ENCODE peak calls at places on chromosomes 6 and 20, in nine cellular contexts. One of them, this sample, is unnamed.

GRCh38 chr20:47196091-47197081 is 160.1 kb downstream of the ZMYND8 start:
- DNase-seq in dorsolateral prefrontal cortex: peak; percentile 70
- DNase-seq in H9: peak; percentile 83
- DNase-seq in MM.1S: peak; percentile 77
- DNase-seq in GM12878: peak; percentile 19
- DNase-seq in Peyer's patch: peak; percentile 78
- DNase-seq in ovary: peak; percentile 81
- DNase-seq in A673: peak; percentile 83
- DNase-seq in endothelial cell of umbilical vein: peak; percentile 63
- DNase-seq in this sample: peak; percentile 73

GRCh38 chr6:1208876-1209275 is 103.0 kb upstream of the FOXQ1 start:
- DNase-seq in MM.1S: no peak
- DNase-seq in A673: no peak
- DNase-seq in ovary: no peak
- DNase-seq in Peyer's patch: no peak
- DNase-seq in H9: no peak
- DNase-seq in GM12878: no peak
- DNase-seq in endothelial cell of umbilical vein: no peak
- DNase-seq in dorsolateral prefrontal cortex: no peak
- DNase-seq in this sample: no peak

GRCh38 chr20:50617022-50617421 is 74.3 kb downstream of the RIPOR3 start:
- DNase-seq in ovary: no peak
- DNase-seq in A673: no peak
- DNase-seq in H9: no peak
- DNase-seq in dorsolateral prefrontal cortex: no peak
- DNase-seq in GM12878: no peak
- DNase-seq in Peyer's patch: no peak
- DNase-seq in MM.1S: no peak
- DNase-seq in endothelial cell of umbilical vein: no peak
- DNase-seq in this sample: no peak

GRCh38 chr6:16402501-16402900 is 164.1 kb downstream of the GMPR start:
- DNase-seq in ovary: peak; percentile 62
- DNase-seq in MM.1S: no peak
- DNase-seq in H9: no peak
- DNase-seq in A673: no peak
- DNase-seq in GM12878: no peak
- DNase-seq in dorsolateral prefrontal cortex: no peak
- DNase-seq in endothelial cell of umbilical vein: peak; percentile 26
- DNase-seq in Peyer's patch: no peak
- DNase-seq in this sample: no peak

GRCh38 chr6:3317741-3318211 is 59.0 kb downstream of the PSMG4 start:
- DNase-seq in H9: no peak
- DNase-seq in GM12878: no peak
- DNase-seq in Peyer's patch: no peak
- DNase-seq in ovary: no peak
- DNase-seq in MM.1S: no peak
- DNase-seq in endothelial cell of umbilical vein: no peak
- DNase-seq in A673: no peak
- DNase-seq in dorsolateral prefrontal cortex: no peak
- DNase-seq in this sample: no peak

GRCh38 chr6:81487489-81487888 is 265.0 kb downstream of the TENT5A start:
- DNase-seq in GM12878: no peak
- DNase-seq in MM.1S: no peak
- DNase-seq in endothelial cell of umbilical vein: peak; percentile 31
- DNase-seq in ovary: peak; percentile 43
- DNase-seq in Peyer's patch: no peak
- DNase-seq in A673: no peak
- DNase-seq in dorsolateral prefrontal cortex: peak; percentile 88
- DNase-seq in H9: no peak
- DNase-seq in this sample: no peak

GRCh38 chr6:39301606-39302005 is 12.6 kb downstream of the KCNK17 start:
- DNase-seq in dorsolateral prefrontal cortex: no peak
- DNase-seq in MM.1S: no peak
- DNase-seq in endothelial cell of umbilical vein: no peak
- DNase-seq in A673: peak; percentile 12
- DNase-seq in H9: peak; percentile 88
- DNase-seq in GM12878: no peak
- DNase-seq in ovary: no peak
- DNase-seq in Peyer's patch: no peak
- DNase-seq in this sample: no peak

GRCh38 chr6:47349931-47350330 is 40.2 kb upstream of the TNFRSF21 start:
- DNase-seq in H9: no peak
- DNase-seq in MM.1S: no peak
- DNase-seq in ovary: no peak
- DNase-seq in GM12878: no peak
- DNase-seq in A673: no peak
- DNase-seq in Peyer's patch: no peak
- DNase-seq in endothelial cell of umbilical vein: no peak
- DNase-seq in dorsolateral prefrontal cortex: no peak
- DNase-seq in this sample: no peak

GRCh38 chr20:8082025-8082424 is 50.0 kb upstream of the PLCB1 start:
- DNase-seq in dorsolateral prefrontal cortex: no peak
- DNase-seq in H9: peak; percentile 39
- DNase-seq in endothelial cell of umbilical vein: no peak
- DNase-seq in Peyer's patch: no peak
- DNase-seq in MM.1S: no peak
- DNase-seq in A673: peak; percentile 21
- DNase-seq in GM12878: no peak
- DNase-seq in ovary: no peak
- DNase-seq in this sample: no peak

GRCh38 chr6:170091639-170092579 is 199.0 kb downstream of the DLL1 start:
- DNase-seq in dorsolateral prefrontal cortex: peak; percentile 24
- DNase-seq in A673: no peak
- DNase-seq in Peyer's patch: peak; percentile 14
- DNase-seq in H9: no peak
- DNase-seq in ovary: peak; percentile 13
- DNase-seq in GM12878: no peak
- DNase-seq in MM.1S: no peak
- DNase-seq in endothelial cell of umbilical vein: no peak
- DNase-seq in this sample: peak; percentile 6

GRCh38 chr6:158567871-158568401 is 8.0 kb downstream of the TMEM181 start:
- DNase-seq in endothelial cell of umbilical vein: no peak
- DNase-seq in MM.1S: no peak
- DNase-seq in dorsolateral prefrontal cortex: no peak
- DNase-seq in ovary: no peak
- DNase-seq in H9: no peak
- DNase-seq in A673: no peak
- DNase-seq in GM12878: no peak
- DNase-seq in Peyer's patch: no peak
- DNase-seq in this sample: peak; percentile 38

GRCh38 chr6:73514746-73515110 is 6.1 kb downstream of the EEF1A1 start:
- DNase-seq in MM.1S: no peak
- DNase-seq in GM12878: no peak
- DNase-seq in ovary: no peak
- DNase-seq in dorsolateral prefrontal cortex: no peak
- DNase-seq in Peyer's patch: no peak
- DNase-seq in H9: peak; percentile 57
- DNase-seq in A673: no peak
- DNase-seq in endothelial cell of umbilical vein: peak; percentile 9
- DNase-seq in this sample: no peak

GRCh38 chr6:56868687-56869086 is 86.2 kb upstream of the BEND6 start:
- DNase-seq in Peyer's patch: no peak
- DNase-seq in GM12878: no peak
- DNase-seq in ovary: no peak
- DNase-seq in dorsolateral prefrontal cortex: no peak
- DNase-seq in endothelial cell of umbilical vein: peak; percentile 91
- DNase-seq in A673: no peak
- DNase-seq in MM.1S: no peak
- DNase-seq in H9: no peak
- DNase-seq in this sample: no peak

DNA sequence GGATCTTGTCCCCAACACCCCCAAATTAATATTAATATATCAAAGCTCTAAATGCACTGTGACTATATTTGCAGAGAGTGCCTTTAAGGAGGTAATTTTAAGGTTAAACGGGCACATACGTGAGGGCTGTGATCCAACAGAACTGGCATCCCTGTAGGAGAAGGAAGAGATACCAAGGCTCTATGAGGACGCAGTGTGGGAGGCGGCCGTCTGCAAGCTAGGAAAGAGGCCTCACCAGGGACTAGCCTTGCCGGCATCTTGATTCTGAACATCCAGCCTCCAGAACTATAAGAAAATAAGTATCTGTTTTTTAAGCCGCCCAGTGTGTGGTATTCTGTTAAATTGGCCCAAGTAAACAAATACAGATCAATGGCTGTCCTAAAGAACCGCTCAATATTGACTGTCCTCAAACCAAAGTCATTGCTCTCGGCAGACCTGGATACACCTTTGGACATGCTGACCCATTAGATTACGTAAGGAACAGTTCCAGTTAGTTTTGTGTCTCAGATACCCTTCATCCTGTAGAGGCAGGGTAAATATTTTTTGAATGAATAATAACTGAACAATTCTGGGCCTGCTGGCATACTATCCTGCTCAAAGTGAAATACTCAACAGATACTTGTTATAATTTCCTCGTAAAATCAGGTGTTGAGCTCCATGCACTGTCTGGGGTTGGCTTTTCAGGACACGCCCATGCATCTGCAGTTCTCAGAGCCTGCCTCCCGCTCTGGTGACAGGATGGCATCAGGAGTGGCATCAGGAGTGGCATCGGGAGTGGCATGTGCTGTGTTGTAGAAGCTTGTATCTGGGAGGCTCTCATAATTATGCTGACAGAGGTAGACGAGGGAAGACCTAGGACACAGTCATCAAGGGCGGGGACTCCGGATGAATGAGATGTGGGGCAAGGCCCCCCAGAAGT is 6.3 kb downstream of the PRR18 start:
- DNase-seq in A673: no peak
- DNase-seq in Peyer's patch: no peak
- DNase-seq in endothelial cell of umbilical vein: no peak
- DNase-seq in dorsolateral prefrontal cortex: no peak
- DNase-seq in MM.1S: no peak
- DNase-seq in H9: no peak
- DNase-seq in GM12878: no peak
- DNase-seq in ovary: no peak
- DNase-seq in this sample: no peak
- H3K27me3 ChIP-seq in A673: peaks cover 32% of the 10 kb centered on the region
- H3K27me3 ChIP-seq in Peyer's patch: peaks cover 4% of the 10 kb centered on the region
- H3K27me3 ChIP-seq in endothelial cell of umbilical vein: peaks cover 20% of the 10 kb centered on the region
- H3K27me3 ChIP-seq in dorsolateral prefrontal cortex: peaks cover 36% of the 10 kb centered on the region
- H3K27me3 ChIP-seq in MM.1S: no peaks in the 10 kb centered on the region
- H3K27me3 ChIP-seq in H9: peaks cover 9% of the 10 kb centered on the region
- H3K27me3 ChIP-seq in GM12878: no peaks in the 10 kb centered on the region
- H3K27me3 ChIP-seq in ovary: peaks cover under 1% of the 10 kb centered on the region
- H3K27me3 ChIP-seq in this sample: peaks cover 24% of the 10 kb centered on the region

GRCh38 chr6:71388846-71389543 is 100.4 kb downstream of the OGFRL1 start:
- DNase-seq in GM12878: no peak
- DNase-seq in MM.1S: no peak
- DNase-seq in ovary: no peak
- DNase-seq in Peyer's patch: no peak
- DNase-seq in endothelial cell of umbilical vein: no peak
- DNase-seq in dorsolateral prefrontal cortex: no peak
- DNase-seq in H9: no peak
- DNase-seq in A673: no peak
- DNase-seq in this sample: no peak

GRCh38 chr6:71391126-71391525 is 102.5 kb downstream of the OGFRL1 start:
- DNase-seq in A673: no peak
- DNase-seq in dorsolateral prefrontal cortex: no peak
- DNase-seq in MM.1S: no peak
- DNase-seq in endothelial cell of umbilical vein: no peak
- DNase-seq in H9: no peak
- DNase-seq in ovary: no peak
- DNase-seq in Peyer's patch: no peak
- DNase-seq in GM12878: no peak
- DNase-seq in this sample: no peak

GRCh38 chr6:71393471-71393870 is 104.9 kb downstream of the OGFRL1 start:
- DNase-seq in endothelial cell of umbilical vein: peak; percentile 85
- DNase-seq in ovary: no peak
- DNase-seq in Peyer's patch: no peak
- DNase-seq in A673: peak; percentile 35
- DNase-seq in H9: no peak
- DNase-seq in MM.1S: no peak
- DNase-seq in GM12878: no peak
- DNase-seq in dorsolateral prefrontal cortex: no peak
- DNase-seq in this sample: no peak

GRCh38 chr6:71394001-71394432 is 105.4 kb downstream of the OGFRL1 start:
- DNase-seq in dorsolateral prefrontal cortex: no peak
- DNase-seq in MM.1S: no peak
- DNase-seq in endothelial cell of umbilical vein: no peak
- DNase-seq in H9: no peak
- DNase-seq in A673: peak; percentile 37
- DNase-seq in Peyer's patch: no peak
- DNase-seq in ovary: no peak
- DNase-seq in GM12878: no peak
- DNase-seq in this sample: no peak

GRCh38 chr6:71392286-71392685 is 103.7 kb downstream of the OGFRL1 start:
- DNase-seq in ovary: no peak
- DNase-seq in GM12878: no peak
- DNase-seq in Peyer's patch: no peak
- DNase-seq in MM.1S: no peak
- DNase-seq in A673: no peak
- DNase-seq in dorsolateral prefrontal cortex: no peak
- DNase-seq in endothelial cell of umbilical vein: no peak
- DNase-seq in H9: no peak
- DNase-seq in this sample: no peak
- H3K27me3 ChIP-seq in ovary: no peaks in the 10 kb centered on the region
- H3K27me3 ChIP-seq in GM12878: no peaks in the 10 kb centered on the region
- H3K27me3 ChIP-seq in Peyer's patch: no peaks in the 10 kb centered on the region
- H3K27me3 ChIP-seq in MM.1S: no peaks in the 10 kb centered on the region
- H3K27me3 ChIP-seq in A673: no peaks in the 10 kb centered on the region
- H3K27me3 ChIP-seq in dorsolateral prefrontal cortex: no peaks in the 10 kb centered on the region
- H3K27me3 ChIP-seq in endothelial cell of umbilical vein: no peaks in the 10 kb centered on the region
- H3K27me3 ChIP-seq in H9: no peaks in the 10 kb centered on the region
- H3K27me3 ChIP-seq in this sample: no peaks in the 10 kb centered on the region

DNA sequence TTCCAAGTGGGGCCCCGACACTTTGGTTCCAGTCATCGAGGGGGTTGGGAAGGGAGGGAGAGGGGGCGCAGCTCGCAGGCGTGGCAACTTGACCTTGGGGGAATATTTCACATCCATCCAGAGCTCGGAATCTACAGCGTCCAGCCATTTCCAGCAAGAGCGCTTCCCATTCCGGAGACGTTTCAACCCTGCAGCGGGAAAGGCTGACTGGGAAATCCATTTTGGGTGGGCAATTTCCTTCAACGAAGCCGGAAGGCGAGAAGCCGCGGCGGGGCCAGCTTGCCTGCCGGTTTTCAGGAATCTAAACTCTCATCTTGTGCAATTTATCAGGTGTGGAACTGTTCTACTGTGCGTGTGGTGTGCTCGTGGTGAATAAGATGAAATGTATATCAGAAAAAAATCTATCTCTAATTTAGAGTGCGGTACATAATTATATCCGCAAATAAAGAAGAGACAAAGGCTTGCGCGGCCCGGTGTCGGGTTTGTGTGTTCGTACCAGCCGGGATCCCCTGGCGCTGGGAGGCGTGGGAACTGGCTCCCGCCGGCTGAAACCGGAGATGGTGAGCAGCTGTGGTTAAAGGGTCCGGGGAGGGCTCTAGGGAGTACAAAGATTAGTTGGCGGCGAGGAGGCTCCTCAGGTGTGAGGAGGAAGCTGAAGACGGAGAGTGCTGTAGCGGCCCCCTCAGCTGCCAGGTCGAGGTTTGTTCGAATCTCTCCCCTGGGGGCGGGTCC is 4.8 kb downstream of the SLC32A1 start:
- DNase-seq in endothelial cell of umbilical vein: no peak
- DNase-seq in dorsolateral prefrontal cortex: no peak
- DNase-seq in A673: no peak
- DNase-seq in ovary: no peak
- DNase-seq in H9: peak; percentile 87
- DNase-seq in Peyer's patch: no peak
- DNase-seq in GM12878: no peak
- DNase-seq in MM.1S: no peak
- DNase-seq in this sample: no peak
- H3K27me3 ChIP-seq in endothelial cell of umbilical vein: peaks cover 75% of the 10 kb centered on the region
- H3K27me3 ChIP-seq in dorsolateral prefrontal cortex: peaks cover 91% of the 10 kb centered on the region
- H3K27me3 ChIP-seq in A673: peaks cover 96% of the 10 kb centered on the region
- H3K27me3 ChIP-seq in ovary: no peaks in the 10 kb centered on the region
- H3K27me3 ChIP-seq in H9: peaks cover 62% of the 10 kb centered on the region
- H3K27me3 ChIP-seq in Peyer's patch: no peaks in the 10 kb centered on the region
- H3K27me3 ChIP-seq in GM12878: peaks cover 40% of the 10 kb centered on the region
- H3K27me3 ChIP-seq in MM.1S: peaks cover 60% of the 10 kb centered on the region
- H3K27me3 ChIP-seq in this sample: peaks cover 97% of the 10 kb centered on the region

GRCh38 chr20:20366551-20366895 is 1.4 kb upstream of the INSM1 start:
- DNase-seq in ovary: no peak
- DNase-seq in H9: no peak
- DNase-seq in MM.1S: no peak
- DNase-seq in GM12878: no peak
- DNase-seq in A673: no peak
- DNase-seq in dorsolateral prefrontal cortex: no peak
- DNase-seq in Peyer's patch: no peak
- DNase-seq in endothelial cell of umbilical vein: no peak
- DNase-seq in this sample: no peak
- H3K27me3 ChIP-seq in ovary: peaks cover 5% of the 10 kb centered on the region
- H3K27me3 ChIP-seq in H9: peaks cover 43% of the 10 kb centered on the region
- H3K27me3 ChIP-seq in MM.1S: peaks cover 82% of the 10 kb centered on the region
- H3K27me3 ChIP-seq in GM12878: peaks cover 23% of the 10 kb centered on the region
- H3K27me3 ChIP-seq in A673: peaks cover 95% of the 10 kb centered on the region
- H3K27me3 ChIP-seq in dorsolateral prefrontal cortex: peaks cover 57% of the 10 kb centered on the region
- H3K27me3 ChIP-seq in Peyer's patch: no peaks in the 10 kb centered on the region
- H3K27me3 ChIP-seq in endothelial cell of umbilical vein: peaks cover 68% of the 10 kb centered on the region
- H3K27me3 ChIP-seq in this sample: peaks cover 100% of the 10 kb centered on the region

This sample was measured in left lung.